ENCODE peak calls at places on chromosomes 7 and 10, in four cellular contexts. One of them, this sample, is unnamed.

GRCh38 chr7:95527033-95527775 is 41.5 kb downstream of the ASB4 start:
- DNase-seq in AG09319: peak
- DNase-seq in A172: peak
- DNase-seq in fibroblast of pulmonary artery: peak
- DNase-seq in this sample: peak

GRCh38 chr10:88131561-88132139 is 268.2 kb downstream of the PTEN start:
- DNase-seq in AG09319: peak
- DNase-seq in A172: peak
- DNase-seq in fibroblast of pulmonary artery: no peak
- DNase-seq in this sample: no peak

GRCh38 chr10:15209827-15210509 is 41.5 kb upstream of the NMT2 start:
- DNase-seq in AG09319: peak
- DNase-seq in A172: peak
- DNase-seq in fibroblast of pulmonary artery: peak
- DNase-seq in this sample: peak

GRCh38 chr10:104274762-104275721 is 6.1 kb downstream of the GSTO2 start:
- DNase-seq in AG09319: no peak
- DNase-seq in A172: no peak
- DNase-seq in fibroblast of pulmonary artery: peak
- DNase-seq in this sample: peak

GRCh38 chr10:4008676-4009382 is 223.8 kb upstream of the KLF6 start:
- DNase-seq in AG09319: no peak
- DNase-seq in A172: no peak
- DNase-seq in fibroblast of pulmonary artery: no peak
- DNase-seq in this sample: no peak

GRCh38 chr7:150806454-150806853 is 5.9 kb downstream of the TMEM176A start:
- DNase-seq in AG09319: no peak
- DNase-seq in A172: no peak
- DNase-seq in fibroblast of pulmonary artery: no peak
- DNase-seq in this sample: no peak

GRCh38 chr7:159128767-159129166 is 15.9 kb downstream of the VIPR2 start:
- DNase-seq in AG09319: no peak
- DNase-seq in A172: no peak
- DNase-seq in fibroblast of pulmonary artery: no peak
- DNase-seq in this sample: no peak

GRCh38 chr7:99422091-99422624 is 13.4 kb downstream of the BUD31 start:
- DNase-seq in AG09319: no peak
- DNase-seq in A172: no peak
- DNase-seq in fibroblast of pulmonary artery: no peak
- DNase-seq in this sample: no peak

GRCh38 chr10:80484243-80484642 is 30.1 kb downstream of the TSPAN14 start:
- DNase-seq in AG09319: no peak
- DNase-seq in A172: no peak
- DNase-seq in fibroblast of pulmonary artery: no peak
- DNase-seq in this sample: no peak

GRCh38 chr7:416761-417624 is 102.7 kb downstream of the PDGFA start:
- DNase-seq in AG09319: no peak
- DNase-seq in A172: no peak
- DNase-seq in fibroblast of pulmonary artery: no peak
- DNase-seq in this sample: no peak

GRCh38 chr7:80134536-80135305 is at the start of gene GNAI1:
- DNase-seq in AG09319: peak
- DNase-seq in A172: peak
- DNase-seq in fibroblast of pulmonary artery: peak
- DNase-seq in this sample: peak

GRCh38 chr10:59993931-59994330 is 87.6 kb upstream of the CCDC6 start:
- DNase-seq in AG09319: no peak
- DNase-seq in A172: no peak
- DNase-seq in fibroblast of pulmonary artery: no peak
- DNase-seq in this sample: no peak

GRCh38 chr7:77407906-77408305 is 8.2 kb downstream of the GSAP start:
- DNase-seq in AG09319: no peak
- DNase-seq in A172: no peak
- DNase-seq in fibroblast of pulmonary artery: no peak
- DNase-seq in this sample: peak

GRCh38 chr10:93390691-93391090 is 91.4 kb downstream of the MYOF start:
- DNase-seq in AG09319: no peak
- DNase-seq in A172: no peak
- DNase-seq in fibroblast of pulmonary artery: no peak
- DNase-seq in this sample: no peak

GRCh38 chr7:138097064-138097741 is 20.9 kb downstream of the AKR1D1 start:
- DNase-seq in AG09319: no peak
- DNase-seq in A172: no peak
- DNase-seq in fibroblast of pulmonary artery: peak
- DNase-seq in this sample: peak

GRCh38 chr7:40760293-40760964 is 625.6 kb downstream of the SUGCT start:
- DNase-seq in AG09319: no peak
- DNase-seq in A172: no peak
- DNase-seq in fibroblast of pulmonary artery: no peak
- DNase-seq in this sample: peak

GRCh38 chr10:3076138-3076537 is 8.8 kb downstream of the PFKP start:
- DNase-seq in AG09319: no peak
- DNase-seq in A172: no peak
- DNase-seq in fibroblast of pulmonary artery: no peak
- DNase-seq in this sample: no peak

GRCh38 chr7:2166625-2167280 is 66.0 kb downstream of the MAD1L1 start:
- DNase-seq in AG09319: no peak
- DNase-seq in A172: no peak
- DNase-seq in fibroblast of pulmonary artery: no peak
- DNase-seq in this sample: no peak

GRCh38 chr7:155178096-155178495 is 108.0 kb downstream of the HTR5A start:
- DNase-seq in AG09319: no peak
- DNase-seq in A172: no peak
- DNase-seq in fibroblast of pulmonary artery: no peak
- DNase-seq in this sample: no peak

This sample was measured in ACHN.